ENCODE peak calls at places on chromosomes 1 and 21, in ten cellular contexts. G, L, D, J, K, S, H, Y, Q and M are unnamed samples.

GRCh38 chr21:44498965-44499560 is 40.9 kb downstream of the KRTAP10-1 start:
- DNase-seq in D (no peak), Q (no peak), S (no peak), L (no peak), Y (no peak), K (no peak), G (no peak), J (no peak), H (no peak), M (no peak)

GRCh38 chr1:246117066-246117791 is 389.9 kb downstream of the SMYD3 start:
- DNase-seq in L (no peak), Y (no peak), J (peak; percentile 20), H (peak; percentile 64), Q (no peak), G (peak; percentile 67), S (peak; percentile 71), K (no peak), D (peak; percentile 40), M (no peak)

GRCh38 chr21:37139902-37140301 is 66.8 kb downstream of the TTC3 start:
- DNase-seq in D (no peak), K (no peak), S (peak; percentile 15), L (no peak), Y (no peak), J (no peak), Q (no peak), G (no peak), H (peak; percentile 71), M (no peak)

GRCh38 chr1:24964811-24965570 is 34.9 kb upstream of the RUNX3 start:
- DNase-seq in J (no peak), D (no peak), K (peak; percentile 44), H (peak; percentile 50), Y (no peak), Q (no peak), L (no peak), S (no peak), G (peak; percentile 18), M (peak; percentile 63)

GRCh38 chr1:228410015-228410414 is 3.4 kb upstream of the TRIM11 start:
- DNase-seq in L (no peak), K (no peak), H (peak; percentile 51), S (peak; percentile 65), G (no peak), D (peak; percentile 79), J (no peak), Q (peak; percentile 63), Y (peak; percentile 71), M (no peak)

GRCh38 chr1:170807432-170807831 is 127.9 kb upstream of the MROH9 start:
- DNase-seq in H (peak; percentile 84), K (no peak), S (peak; percentile 69), L (no peak), Y (no peak), Q (no peak), J (no peak), D (no peak), G (no peak), M (no peak)

GRCh38 chr21:22791986-22792560 is 1793.9 kb downstream of the NCAM2 start:
- DNase-seq in K (no peak), G (peak; percentile 30), Q (no peak), D (peak; percentile 36), Y (no peak), J (peak; percentile 0), S (peak; percentile 62), L (no peak), H (peak; percentile 38), M (no peak)

GRCh38 chr21:40386301-40386911 is 460.6 kb downstream of the DSCAM start:
- DNase-seq in Q (peak; percentile 55), L (peak; percentile 32), Y (peak; percentile 60), J (peak; percentile 3), S (peak; percentile 2), D (peak; percentile 76), K (peak; percentile 58), G (peak; percentile 79), H (no peak), M (peak; percentile 67)

GRCh38 chr1:211789641-211790464 is 40.7 kb downstream of the LPGAT1 start:
- DNase-seq in L (no peak), K (no peak), Q (no peak), J (no peak), Y (no peak), S (no peak), H (no peak), D (no peak), G (no peak), M (no peak)

GRCh38 chr1:219554109-219554508 is 58.8 kb downstream of the ZC3H11B start:
- DNase-seq in J (no peak), Q (no peak), K (no peak), Y (no peak), H (no peak), L (no peak), D (no peak), G (no peak), S (peak; percentile 26), M (no peak)

GRCh38 chr1:219555802-219556201 is 57.1 kb downstream of the ZC3H11B start:
- DNase-seq in K (no peak), Q (no peak), Y (no peak), S (peak; percentile 87), L (no peak), H (peak; percentile 78), J (peak; percentile 33), G (no peak), D (no peak), M (no peak)

GRCh38 chr1:219550171-219550570 is 62.7 kb downstream of the ZC3H11B start:
- DNase-seq in H (no peak), K (no peak), Q (no peak), Y (no peak), D (no peak), L (no peak), G (no peak), S (no peak), J (no peak), M (no peak)

GRCh38 chr1:219560856-219561255 is 52.0 kb downstream of the ZC3H11B start:
- DNase-seq in J (no peak), D (no peak), Q (no peak), H (no peak), K (no peak), Y (no peak), L (no peak), G (no peak), S (no peak), M (no peak)

GRCh38 chr1:219555031-219555667 is 57.8 kb downstream of the ZC3H11B start:
- DNase-seq in K (no peak), G (no peak), S (peak; percentile 50), J (peak; percentile 44), Y (no peak), H (peak; percentile 64), D (no peak), Q (no peak), L (no peak), M (no peak)
- H3K4me1 ChIP-seq in K (no peaks in the 10 kb centered on the region), G (no peaks in the 10 kb centered on the region), S (peaks cover 5% of the 10 kb centered on the region), J (peaks cover 26% of the 10 kb centered on the region), Y (no peaks in the 10 kb centered on the region), H (no peaks in the 10 kb centered on the region), D (no peaks in the 10 kb centered on the region), Q (peaks cover 9% of the 10 kb centered on the region), L (no peaks in the 10 kb centered on the region), M (no peaks in the 10 kb centered on the region)

DNA sequence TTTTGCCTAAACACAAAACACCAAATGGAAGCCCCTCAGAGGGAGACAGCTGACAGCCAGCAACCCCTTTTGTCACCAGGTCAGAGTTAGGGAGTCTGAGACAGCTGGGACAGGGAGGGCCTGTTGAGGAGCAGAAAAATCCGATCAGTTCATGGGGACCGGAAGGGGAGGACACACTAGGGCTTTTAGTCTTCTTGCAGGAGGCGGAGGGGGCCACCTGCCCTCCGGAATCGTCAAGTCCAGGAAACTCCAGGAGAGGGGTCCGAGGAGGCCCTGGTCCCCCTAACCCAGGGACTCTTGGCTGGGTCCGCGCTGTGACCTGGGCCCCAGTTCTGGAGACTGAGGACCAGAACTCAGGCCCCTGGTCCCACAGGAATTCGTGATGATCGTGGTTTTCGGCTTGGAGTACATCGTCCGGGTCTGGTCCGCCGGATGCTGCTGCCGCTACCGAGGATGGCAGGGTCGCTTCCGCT is 34.2 kb downstream of the KCNQ4 start:
- DNase-seq in H (no peak), Q (no peak), Y (no peak), S (no peak), K (no peak), J (no peak), G (no peak), D (no peak), L (no peak), M (no peak)
- H3K4me3 ChIP-seq in H (no peak overlapping the region), Q (peak overlapping the region; percentile 36), Y (no peak overlapping the region), S (no peak overlapping the region), K (peak overlapping the region; percentile 45), J (no peak overlapping the region), G (no peak overlapping the region), D (peak overlapping the region; percentile 41), L (peak overlapping the region; percentile 62), M (peak overlapping the region; percentile 56)

GRCh38 chr1:74199504-74199903 is 1.5 kb downstream of the FPGT start:
- DNase-seq in H (no peak), Y (no peak), K (no peak), J (no peak), G (no peak), D (no peak), S (peak; percentile 29), Q (no peak), L (no peak), M (no peak)

GRCh38 chr1:74197255-74197654 is 721 bp downstream of the LRRIQ3 start:
- DNase-seq in Y (no peak), K (no peak), G (no peak), H (no peak), J (no peak), S (no peak), L (no peak), D (no peak), Q (no peak), M (no peak)

GRCh38 chr1:74193908-74194307 is 4.1 kb downstream of the LRRIQ3 start:
- DNase-seq in Y (no peak), H (peak; percentile 79), S (peak; percentile 21), L (no peak), K (no peak), Q (no peak), D (peak; percentile 35), G (no peak), J (no peak), M (no peak)

GRCh38 chr1:74195339-74195738 is 2.6 kb downstream of the LRRIQ3 start:
- DNase-seq in Y (no peak), G (no peak), K (no peak), L (no peak), D (no peak), H (no peak), Q (no peak), S (no peak), J (no peak), M (no peak)

GRCh38 chr1:74197657-74198552 is at the start of the genes FPGT and LRRIQ3:
- DNase-seq in D (peak; percentile 96), Q (peak; percentile 96), S (peak; percentile 97), G (peak; percentile 95), Y (peak; percentile 97), H (peak; percentile 94), K (peak; percentile 98), L (peak; percentile 96), J (peak; percentile 69), M (peak; percentile 94)
- TF ChIP-seq CTCF in D (no peak), Q (no peak), S (no peak), G (no peak), Y (no peak), H (no peak), K (no peak), L (no peak), J (no peak), M (no peak)

DNA sequence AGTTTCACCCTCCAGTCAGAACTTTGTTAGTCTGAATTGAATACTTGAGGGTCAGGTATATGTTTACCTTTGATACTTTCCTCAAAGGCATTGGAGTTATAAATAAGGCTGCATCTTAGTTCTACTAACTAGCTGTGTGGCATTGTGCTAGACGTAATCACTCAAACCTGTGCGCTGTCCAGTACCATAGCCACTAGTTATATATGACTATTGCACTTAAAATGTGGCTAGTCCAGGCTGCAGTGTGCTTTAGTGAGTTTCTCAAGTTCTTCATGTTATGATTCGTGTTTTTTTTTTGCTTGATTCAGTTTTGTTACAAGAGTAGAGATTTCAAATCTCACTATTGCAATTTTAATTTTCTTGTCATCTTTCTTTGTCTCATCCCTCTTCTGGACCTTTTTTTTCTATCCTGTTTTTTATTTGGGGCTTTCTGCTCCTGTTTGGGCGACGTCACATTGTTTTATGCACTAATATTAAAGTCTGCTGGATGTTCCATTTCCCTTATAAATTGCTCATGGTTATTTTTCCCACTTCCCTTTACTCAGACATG is 5.7 kb downstream of the MAN1A2 start:
- DNase-seq in D (no peak), L (no peak), H (peak; percentile 34), Y (no peak), K (no peak), G (no peak), J (no peak), Q (no peak), S (no peak), M (no peak)
- H3K4me1 ChIP-seq in D (peaks cover 5% of the 10 kb centered on the region), L (peaks cover 50% of the 10 kb centered on the region), H (peaks cover 2% of the 10 kb centered on the region), Y (no peaks in the 10 kb centered on the region), K (peaks cover 46% of the 10 kb centered on the region), G (peaks cover 40% of the 10 kb centered on the region), J (peaks cover 24% of the 10 kb centered on the region), Q (peaks cover 46% of the 10 kb centered on the region), S (peaks cover 33% of the 10 kb centered on the region), M (peaks cover 39% of the 10 kb centered on the region)